ENCODE peak calls at places on chromosomes 5 and 9, in seven cellular contexts. D is IMR-90, A is H1, K is H9, P is mesendoderm, F is neuronal stem cell, S is trophoblast cell. C is an unnamed sample.

GRCh38 chr5:32083981-32084430 is 90.1 kb downstream of the GOLPH3 start:
- DNase-seq in S (no peak), A (no peak), K (no peak), F (no peak), P (no peak), D (no peak), C (no peak)

GRCh38 chr5:38780950-38781349 is 64.9 kb upstream of the OSMR start:
- DNase-seq in D (peak), P (no peak), K (no peak), S (no peak), A (no peak), F (no peak), C (peak)

GRCh38 chr5:54621742-54622141 is 104.2 kb downstream of the SNX18 start:
- DNase-seq in D (no peak), K (no peak), A (no peak), P (no peak), S (no peak), F (no peak), C (no peak)

GRCh38 chr5:78649816-78650561 is 1.4 kb upstream of the LHFPL2 start:
- DNase-seq in F (no peak), A (peak), P (peak), K (peak), S (peak), D (peak), C (peak)

GRCh38 chr5:163976691-163977090 is 471.3 kb downstream of the MAT2B start:
- DNase-seq in F (no peak), S (no peak), A (no peak), P (no peak), K (no peak), D (peak), C (no peak)

GRCh38 chr9:38284768-38285080 is 107.8 kb upstream of the ALDH1B1 start:
- DNase-seq in F (peak), K (peak), S (no peak), D (no peak), P (no peak), A (peak), C (no peak)

GRCh38 chr5:129696636-129697035 is 51.3 kb upstream of the MINAR2 start:
- DNase-seq in D (no peak), K (no peak), P (peak), S (no peak), A (no peak), F (no peak), C (no peak)

GRCh38 chr5:87529486-87530076 is 116.9 kb upstream of the CCNH start:
- DNase-seq in S (peak), P (no peak), A (no peak), K (no peak), F (no peak), D (no peak), C (no peak)

GRCh38 chr9:36623280-36623679 is 50.6 kb downstream of the MELK start:
- DNase-seq in D (peak), K (no peak), S (no peak), A (no peak), F (no peak), P (no peak), C (peak)

GRCh38 chr5:65262590-65263189 is 219.0 kb downstream of the ADAMTS6 start:
- DNase-seq in K (no peak), P (peak), F (no peak), S (no peak), A (no peak), D (peak), C (peak)

DNA sequence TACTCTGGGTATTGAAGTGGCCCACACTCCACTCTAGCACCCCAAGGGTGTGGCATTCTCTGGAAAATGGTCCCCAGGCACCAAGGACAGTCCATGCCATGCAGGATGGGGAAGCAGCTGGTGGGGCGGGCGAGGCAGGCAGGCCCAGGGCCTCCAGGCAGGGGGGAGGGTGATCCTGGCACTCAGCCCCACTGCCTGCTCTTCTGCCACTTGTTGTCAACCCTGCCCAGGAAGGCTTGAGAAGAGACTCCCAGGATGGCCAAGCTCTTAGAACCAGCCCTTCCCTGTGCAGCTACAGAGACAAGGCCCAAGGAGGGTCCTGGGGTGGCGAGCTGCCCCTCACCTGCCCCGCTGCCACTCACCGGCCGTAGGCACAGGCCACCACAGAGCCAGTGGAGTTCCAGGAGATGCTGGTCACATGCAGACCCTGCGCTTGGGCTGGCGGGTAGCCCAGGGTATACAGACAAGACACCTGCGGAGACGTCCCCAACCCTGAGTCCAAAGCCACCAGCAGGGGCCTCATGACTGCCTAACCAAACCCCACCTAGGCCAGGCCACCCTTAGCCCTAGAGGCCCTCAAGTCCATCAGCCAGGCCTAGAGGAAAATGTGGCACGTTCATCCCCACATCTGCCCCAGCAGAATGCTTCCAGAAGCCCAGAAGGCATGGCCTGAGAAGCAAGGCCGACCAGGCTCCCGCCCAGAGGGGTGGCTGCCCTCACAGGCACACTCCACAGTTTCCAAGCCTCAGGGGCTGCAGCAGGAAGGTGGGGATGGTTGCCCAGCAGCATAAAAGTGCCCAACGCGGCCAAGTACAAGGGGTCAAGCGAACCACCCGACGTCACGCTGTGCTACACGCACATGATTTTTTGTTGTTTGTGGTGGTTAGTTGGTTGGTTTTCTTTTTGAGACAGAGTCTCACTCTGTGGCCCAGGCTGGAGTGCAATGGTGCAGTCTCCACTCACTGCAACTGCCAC is 19.8 kb downstream of the DYNC2I2 start:
- DNase-seq in A (no peak), D (no peak), K (no peak), F (no peak), S (no peak), P (no peak), C (no peak)
- H3K4me2 ChIP-seq in A (no peak), D (no peak), K (no peak), F (no peak), S (no peak), P (no peak), C (no peak)

GRCh38 chr5:156883316-156883875 is 33.3 kb downstream of the PPP1R2B start:
- DNase-seq in D (no peak), A (no peak), P (no peak), F (no peak), S (no peak), K (no peak), C (no peak)

GRCh38 chr5:156892223-156892622 is 42.1 kb downstream of the PPP1R2B start:
- DNase-seq in F (no peak), D (no peak), P (peak), S (no peak), A (no peak), K (no peak), C (no peak)

GRCh38 chr5:156893517-156893916 is 43.4 kb downstream of the PPP1R2B start:
- DNase-seq in F (no peak), A (no peak), S (no peak), K (no peak), D (no peak), P (no peak), C (no peak)

GRCh38 chr5:156892864-156893263 is 42.8 kb downstream of the PPP1R2B start:
- DNase-seq in P (no peak), A (no peak), K (no peak), F (no peak), S (no peak), D (no peak), C (no peak)

DNA sequence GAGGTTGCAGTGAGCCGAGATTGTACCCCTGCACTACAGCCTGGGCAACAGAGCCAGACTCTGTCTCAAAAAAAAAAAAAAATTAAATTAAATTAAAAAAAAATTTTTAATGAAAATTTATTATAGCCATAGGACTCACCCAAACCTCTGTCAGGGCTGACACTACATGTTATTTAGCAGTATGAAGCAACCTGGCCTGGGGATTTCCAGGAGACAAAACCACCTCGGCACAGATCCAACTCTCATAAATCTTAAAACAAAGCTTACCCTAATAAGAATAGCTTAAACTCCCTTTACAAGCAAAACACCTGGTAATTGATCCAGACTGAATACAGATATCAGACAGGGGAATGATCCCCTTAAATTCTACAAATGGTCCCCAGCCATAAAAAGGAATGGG is 38.4 kb downstream of the PPP1R2B start:
- DNase-seq in P (no peak), F (no peak), K (no peak), S (no peak), D (no peak), A (no peak), C (no peak)
- H3K18ac ChIP-seq in P (no peak), F (no peak), K (no peak), S (no peak), D (no peak), A (no peak), C (no peak)

GRCh38 chr5:90844931-90845330 is 286.3 kb downstream of the ADGRV1 start:
- DNase-seq in F (no peak), S (no peak), D (no peak), A (no peak), K (no peak), P (no peak), C (no peak)

DNA sequence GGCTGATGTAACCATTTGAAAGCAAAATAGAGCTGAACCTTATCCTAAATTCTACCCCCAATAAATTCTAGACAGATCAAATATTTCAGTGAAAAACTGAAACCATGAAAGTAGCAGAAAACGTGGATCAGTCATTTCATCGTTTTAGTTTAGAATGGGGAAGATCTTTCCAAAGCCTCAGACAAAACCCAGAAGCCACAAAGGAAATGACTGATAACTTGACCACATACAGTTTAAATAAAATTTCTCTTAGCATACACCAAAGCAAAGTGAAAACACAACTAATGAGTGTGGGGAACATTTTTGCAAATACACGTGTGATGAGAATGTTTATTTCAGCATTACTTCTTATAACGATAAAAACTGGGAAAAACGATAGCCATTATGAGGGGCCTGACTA is 284.8 kb downstream of the ADGRV1 start:
- DNase-seq in K (no peak), S (no peak), F (no peak), P (no peak), A (no peak), D (no peak), C (no peak)
- H3K4me2 ChIP-seq in K (no peak), S (no peak), F (no peak), P (no peak), A (no peak), D (no peak), C (no peak)

GRCh38 chr5:171849585-171850353 is 64.2 kb downstream of the SMIM23 start:
- DNase-seq in K (no peak), F (no peak), P (no peak), A (no peak), D (no peak), S (no peak), C (no peak)

GRCh38 chr5:171852255-171852681 is 66.7 kb downstream of the SMIM23 start:
- DNase-seq in K (peak), S (peak), D (no peak), A (no peak), F (no peak), P (peak), C (no peak)

GRCh38 chr5:171851251-171851650 is 65.6 kb downstream of the SMIM23 start:
- DNase-seq in A (no peak), P (no peak), S (no peak), D (no peak), F (no peak), K (no peak), C (no peak)

GRCh38 chr5:171848911-171849520 is 63.4 kb downstream of the SMIM23 start:
- DNase-seq in K (no peak), F (no peak), A (no peak), S (no peak), D (no peak), P (no peak), C (no peak)

DNA sequence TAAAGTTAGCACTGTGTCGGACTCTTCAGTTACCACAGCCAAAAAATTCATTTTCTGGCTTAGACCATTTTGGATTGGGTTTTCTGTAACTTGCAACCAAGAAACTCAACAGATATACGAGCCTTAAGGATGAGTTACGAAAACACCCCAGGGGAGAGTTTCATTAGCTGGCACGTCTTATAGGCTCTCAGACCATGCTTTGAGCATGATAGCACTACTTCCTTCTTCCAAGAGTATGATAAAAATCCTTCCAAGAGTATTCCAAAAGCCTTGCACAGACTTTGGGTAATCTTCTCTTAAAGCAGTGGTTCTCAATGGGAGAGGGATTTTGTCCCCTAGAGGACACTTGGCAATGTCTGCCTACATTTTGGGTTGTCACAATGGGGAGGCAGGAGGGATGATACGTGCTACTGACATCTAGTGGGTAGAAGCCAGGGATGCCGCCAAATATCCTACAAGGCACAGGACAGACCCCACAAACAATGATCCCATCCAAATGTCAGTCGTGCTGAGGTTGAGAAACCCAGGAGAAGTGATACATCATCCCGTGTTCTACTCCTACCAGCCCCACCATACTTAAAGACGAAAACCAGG is 64.8 kb downstream of the SMIM23 start:
- DNase-seq in F (peak), D (no peak), P (peak), S (peak), A (no peak), K (peak), C (peak)
- H3K18ac ChIP-seq in F (no peak), D (no peak), P (no peak), S (no peak), A (no peak), K (no peak), C (no peak)

GRCh38 chr5:110475529-110475928 is 250.9 kb downstream of the TMEM232 start:
- DNase-seq in K (no peak), F (no peak), A (no peak), D (no peak), P (no peak), S (no peak), C (no peak)
- H3K4me2 ChIP-seq in K (no peak), F (no peak), A (no peak), D (no peak), P (no peak), S (no peak), C (no peak)

GRCh38 chr5:150614651-150615040 is 25.8 kb upstream of the SYNPO start:
- DNase-seq in K (no peak), P (no peak), D (no peak), F (no peak), S (no peak), A (no peak), C (no peak)

GRCh38 chr5:150618188-150618587 is 22.3 kb upstream of the SYNPO start:
- DNase-seq in D (no peak), F (no peak), P (no peak), A (no peak), S (no peak), K (no peak), C (no peak)

GRCh38 chr5:150615141-150615699 is 25.2 kb upstream of the SYNPO start:
- DNase-seq in A (no peak), S (no peak), P (no peak), K (no peak), F (no peak), D (peak), C (no peak)

GRCh38 chr5:150616024-150616470 is 24.4 kb upstream of the SYNPO start:
- DNase-seq in S (no peak), A (no peak), K (no peak), D (no peak), F (no peak), P (no peak), C (no peak)

DNA sequence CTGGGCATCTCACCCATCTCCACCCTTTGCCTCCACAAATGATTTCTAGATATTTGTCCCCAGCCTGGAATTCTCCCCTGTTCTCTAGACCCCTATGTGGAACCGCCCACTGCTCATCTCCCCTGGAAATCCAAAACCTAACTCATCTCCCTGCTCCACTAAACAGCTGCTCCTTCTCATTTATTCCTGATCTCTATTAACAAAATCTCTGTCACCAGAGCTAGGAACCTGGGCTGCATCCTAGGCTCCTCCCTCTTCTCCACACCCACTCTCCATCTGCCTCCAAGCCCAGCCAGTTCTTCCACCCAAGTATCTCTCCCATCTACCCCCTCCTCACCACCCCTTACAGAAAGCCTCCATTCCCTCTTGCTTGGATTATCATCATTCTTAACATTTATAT is 24.0 kb upstream of the SYNPO start:
- DNase-seq in D (no peak), S (no peak), A (no peak), P (no peak), F (no peak), K (no peak), C (no peak)
- H3K18ac ChIP-seq in D (no peak), S (no peak), A (no peak), P (no peak), F (no peak), K (no peak), C (no peak)

DNA sequence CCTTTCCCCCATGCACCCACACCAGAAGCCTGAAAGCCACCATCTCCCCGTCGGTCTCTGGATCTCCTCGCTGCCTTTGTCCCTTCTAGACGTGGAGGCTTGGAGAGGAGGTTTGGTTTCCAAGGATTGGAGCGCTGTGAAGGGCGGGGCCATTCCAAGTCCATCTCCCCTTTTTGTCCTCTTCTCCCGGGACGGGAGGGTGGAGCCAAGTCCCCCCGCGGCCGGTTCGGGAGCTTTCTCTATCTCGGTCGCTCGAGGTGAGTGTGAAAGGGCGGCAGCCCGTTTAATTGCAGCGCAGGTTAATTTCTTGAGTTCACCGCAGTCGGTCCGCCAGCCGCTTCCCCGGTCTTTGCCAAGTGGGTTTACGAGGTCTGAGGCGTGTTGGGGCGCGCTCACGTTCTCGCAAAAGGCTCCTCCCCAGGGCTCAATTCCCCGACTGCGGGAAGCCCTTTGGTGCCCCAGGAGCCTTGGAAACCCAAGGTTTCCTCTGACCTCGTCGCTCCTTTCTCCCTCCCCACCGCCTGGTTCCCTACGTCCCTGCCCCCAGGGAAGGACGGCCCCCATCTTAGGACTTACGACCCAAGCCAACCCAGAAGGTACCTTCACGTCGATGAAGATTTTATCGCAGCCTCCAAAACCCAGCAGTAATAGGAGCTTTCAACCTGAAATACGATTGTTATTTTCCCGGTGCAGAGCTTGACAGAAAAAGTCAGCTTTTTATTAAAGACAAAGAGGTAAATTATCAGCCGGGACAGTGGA is 2.8 kb upstream of the ZNF462 start:
- DNase-seq in A (peak), D (no peak), P (peak), K (peak), S (peak), F (peak), C (peak)
- H3K4me2 ChIP-seq in A (peak), D (peak), P (peak), K (peak), S (peak), F (peak), C (peak)

GRCh38 chr5:149600932-149601331 is 19.6 kb downstream of the ARHGEF37 start:
- DNase-seq in K (no peak), P (no peak), A (no peak), S (no peak), D (no peak), F (no peak), C (no peak)

GRCh38 chr5:149605998-149606721 is 24.9 kb downstream of the ARHGEF37 start:
- DNase-seq in D (peak), A (no peak), P (no peak), F (no peak), K (no peak), S (peak), C (peak)

GRCh38 chr5:149605354-149605997 is 24.2 kb downstream of the ARHGEF37 start:
- DNase-seq in A (no peak), D (no peak), F (no peak), S (no peak), P (no peak), K (no peak), C (no peak)

GRCh38 chr5:149603210-149603609 is 21.9 kb downstream of the ARHGEF37 start:
- DNase-seq in F (no peak), P (no peak), A (no peak), S (peak), K (no peak), D (no peak), C (no peak)

DNA sequence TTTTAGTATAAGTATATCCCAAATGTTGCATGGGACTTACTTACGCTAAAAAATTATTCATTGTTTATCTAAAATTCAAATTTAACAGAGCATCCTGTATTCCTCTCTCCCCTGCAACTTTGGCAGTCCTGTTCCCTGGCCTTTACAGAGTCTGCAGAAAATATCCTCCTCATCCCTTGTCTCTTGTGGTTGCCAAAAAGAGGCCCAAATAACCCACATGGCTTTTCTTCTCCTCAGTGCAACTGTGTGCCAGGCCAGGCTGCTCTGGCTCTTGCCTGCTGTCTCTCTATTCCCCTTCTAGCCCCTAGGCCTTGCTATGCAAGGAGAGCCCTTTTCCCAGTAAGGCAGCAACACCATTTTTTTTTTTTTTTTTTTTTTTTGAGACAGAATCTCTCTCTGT is 23.0 kb downstream of the ARHGEF37 start:
- DNase-seq in P (no peak), F (no peak), K (no peak), D (no peak), A (no peak), S (no peak), C (no peak)
- H3K18ac ChIP-seq in P (no peak), F (no peak), K (no peak), D (no peak), A (no peak), S (no peak), C (no peak)

GRCh38 chr9:121984726-121985402 is 108.2 kb downstream of the TTLL11 start:
- DNase-seq in D (peak), A (no peak), F (no peak), S (no peak), P (no peak), K (no peak), C (peak)
- H3K4me2 ChIP-seq in D (peak), A (no peak), F (no peak), S (no peak), P (no peak), K (no peak), C (no peak)

C was measured in mesenchymal stem cell.